ENCODE peak calls at places on chromosomes 2 and 18, in nine cellular contexts. Y is PC-9, V is stomach, H is body of pancreas, D is astrocyte, X is upper lobe of left lung, Q is astrocyte of the spinal cord, I is heart left ventricle, B is HFFc6. A is an unnamed sample.

GRCh38 chr2:100292022-100292580 is 30.2 kb downstream of the LONRF2 start:
- DNase-seq in B (peak), X (no peak), I (no peak), Y (peak), H (peak), Q (peak), V (peak), D (peak), A (no peak)

GRCh38 chr2:37342636-37343211 is 1.7 kb upstream of the QPCT start:
- DNase-seq in B (no peak), H (no peak), Q (no peak), D (no peak), I (no peak), X (no peak), V (no peak), Y (no peak), A (no peak)

GRCh38 chr2:197107291-197108269 is 181.1 kb upstream of the PGAP1 start:
- DNase-seq in Q (peak), I (peak), D (peak), X (no peak), Y (peak), H (peak), B (peak), V (no peak), A (no peak)

GRCh38 chr18:58788971-58789797 is 75.5 kb upstream of the ZNF532 start:
- DNase-seq in X (no peak), Q (peak), H (no peak), Y (peak), V (peak), B (peak), I (peak), D (peak), A (no peak)

GRCh38 chr2:103138123-103138886 is 376.5 kb downstream of the TMEM182 start:
- DNase-seq in V (no peak), I (no peak), X (no peak), Y (no peak), Q (no peak), H (no peak), B (no peak), D (no peak), A (no peak)

GRCh38 chr18:2846241-2846637 is 567 bp upstream of the EMILIN2 start:
- DNase-seq in Q (peak), H (no peak), D (no peak), X (no peak), I (no peak), B (no peak), V (no peak), Y (no peak), A (no peak)

GRCh38 chr2:16708173-16708572 is 42.5 kb upstream of the CYRIA start:
- DNase-seq in V (no peak), H (no peak), I (no peak), Y (no peak), Q (no peak), D (no peak), B (no peak), X (no peak), A (no peak)

GRCh38 chr2:70962211-70962884 is 16.1 kb upstream of the ANKRD53 start:
- DNase-seq in X (peak), D (no peak), Q (no peak), B (no peak), I (no peak), Y (no peak), H (peak), V (no peak), A (peak)

GRCh38 chr2:189613650-189614420 is 33.2 kb upstream of the SLC40A1 start:
- DNase-seq in X (no peak), I (peak), B (peak), Q (peak), H (no peak), Y (no peak), V (no peak), D (peak), A (no peak)

GRCh38 chr2:81304154-81304830 is 999.7 kb upstream of the LRRTM1 start:
- DNase-seq in B (no peak), Y (no peak), X (no peak), I (no peak), D (peak), Q (no peak), V (no peak), H (no peak), A (no peak)

DNA sequence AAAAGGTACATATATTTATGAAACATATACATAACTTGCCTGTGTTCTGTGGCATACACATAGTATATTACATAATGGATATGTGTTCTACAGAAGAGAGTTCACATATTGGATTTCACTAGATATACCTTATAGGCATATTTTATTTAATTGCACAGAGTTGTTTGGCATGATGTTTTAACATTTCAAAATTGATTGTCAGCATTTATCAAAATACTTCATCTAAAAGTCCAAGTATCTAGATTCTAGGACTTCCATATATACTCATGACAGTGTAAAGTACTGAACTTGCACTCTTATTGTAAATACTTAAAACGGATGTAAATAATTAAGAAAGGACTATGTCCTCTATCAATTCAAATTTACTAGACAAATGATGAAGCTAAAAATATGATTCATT is 995.3 kb upstream of the LRRTM1 start:
- DNase-seq in D (no peak), Q (no peak), V (no peak), H (no peak), Y (no peak), I (no peak), B (no peak), X (no peak), A (no peak)
- TF ChIP-seq CTCF in D (no peak), Q (no peak), V (no peak), H (no peak), Y (no peak), I (no peak), B (no peak), X (no peak), A (no peak)

GRCh38 chr2:128354731-128355470 is 36.2 kb upstream of the HS6ST1 start:
- DNase-seq in V (no peak), Y (no peak), X (no peak), B (peak), H (no peak), I (no peak), Q (peak), D (no peak), A (no peak)
- TF ChIP-seq CTCF in V (no peak), Y (no peak), X (no peak), B (peak), H (no peak), I (no peak), Q (peak), D (no peak), A (no peak)

DNA sequence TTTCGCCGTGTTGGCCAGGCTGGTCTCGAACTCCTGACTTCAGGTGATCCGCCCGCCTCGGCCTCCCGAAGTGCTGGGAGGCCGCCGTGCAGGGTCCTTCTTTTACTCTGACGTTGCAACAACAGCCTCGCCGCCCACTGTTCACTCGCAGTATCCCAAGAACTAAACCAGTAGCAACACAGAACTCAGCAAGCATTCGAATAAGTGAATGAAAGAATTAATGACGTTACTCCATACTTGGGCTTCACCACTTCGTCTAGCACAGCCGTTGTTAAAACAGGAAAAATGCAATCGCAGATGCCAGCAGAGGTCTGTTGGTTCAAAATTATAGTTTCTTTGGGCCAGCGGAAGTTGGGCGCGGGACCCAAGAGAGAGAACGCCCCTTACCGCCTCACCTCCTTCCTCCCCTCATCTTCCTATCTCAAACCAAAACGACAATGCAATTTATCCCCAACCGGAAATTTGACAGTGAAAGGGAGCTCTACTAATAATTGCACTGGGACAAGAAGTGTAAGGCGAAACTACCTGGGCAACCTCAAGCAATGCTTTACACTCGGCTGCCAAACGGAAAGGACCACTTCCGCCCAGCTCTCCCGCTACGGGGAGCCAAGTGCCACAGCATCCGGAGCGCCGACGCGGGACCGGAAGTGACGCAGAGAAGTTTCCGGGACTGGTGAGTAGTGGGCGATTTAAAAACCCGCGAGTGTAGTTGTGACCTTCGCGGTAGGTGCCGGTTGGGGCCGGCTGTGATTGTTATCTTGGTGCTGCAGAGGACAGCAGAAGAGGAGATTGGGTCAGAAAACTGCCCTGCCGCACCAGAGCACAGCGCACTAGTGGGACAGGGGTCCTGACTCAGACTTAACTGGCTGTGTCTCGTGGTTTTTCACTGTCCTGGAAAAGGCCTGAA is at the start of the genes NIF3L1 and PPIL3:
- DNase-seq in Q (peak), D (peak), Y (peak), B (peak), V (peak), X (peak), I (peak), H (peak), A (peak)
- TF ChIP-seq CTCF in Q (no peak), D (no peak), Y (no peak), B (no peak), V (no peak), X (no peak), I (no peak), H (no peak), A (no peak)

DNA sequence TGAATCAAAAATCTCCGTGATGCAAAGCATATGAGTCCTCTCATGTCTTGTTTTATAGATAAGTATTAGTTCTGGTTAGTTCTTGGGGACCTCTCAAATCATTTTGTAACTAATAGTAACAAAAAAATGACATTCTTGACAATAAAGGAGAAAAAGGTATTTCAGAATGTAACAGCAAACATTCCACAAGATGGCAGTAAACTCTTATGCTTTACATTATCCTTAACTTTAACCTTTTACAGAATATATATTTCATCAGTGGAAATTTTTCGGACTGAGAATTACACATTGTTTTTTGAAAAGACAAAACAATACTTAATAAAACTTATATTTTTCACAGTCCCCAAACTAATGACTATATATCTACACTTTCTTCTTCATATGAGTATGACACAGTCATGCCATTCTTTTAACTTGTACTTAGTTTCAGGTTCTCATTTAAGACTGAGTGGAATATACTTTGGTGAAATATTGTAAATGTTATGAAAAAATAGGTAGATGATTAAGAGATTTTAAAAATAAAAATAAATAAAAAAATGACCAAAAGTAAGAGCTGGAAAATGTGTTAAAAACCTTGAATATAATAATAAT is 142.9 kb upstream of the NXPH2 start:
- DNase-seq in D (peak), I (no peak), V (no peak), H (no peak), B (no peak), Y (peak), X (no peak), Q (peak), A (no peak)
- TF ChIP-seq CTCF in D (peak), I (peak), V (no peak), H (no peak), B (peak), Y (peak), X (no peak), Q (peak), A (no peak)

A was measured in natural killer cell.